ENCODE peak calls at places on chromosomes 7 and 10, in nine cellular contexts. S, W, C, D, Y, K, I, U and O are unnamed samples.
A peak's percentile ranks its signal among the peaks of the same experiment; 100 is the strongest.

GRCh38 chr10:114541081-114541833 is 116.8 kb downstream of the ABLIM1 start:
- DNase-seq in S (peak; percentile 32), W (no peak), C (no peak), D (peak; percentile 32), Y (no peak), K (no peak), I (peak; percentile 62), U (no peak), O (no peak)

GRCh38 chr10:48470115-48470892 is 134.6 kb downstream of the ARHGAP22 start:
- DNase-seq in S (no peak), W (no peak), C (no peak), D (no peak), Y (peak; percentile 72), K (peak; percentile 29), I (no peak), U (peak; percentile 66), O (no peak)

GRCh38 chr10:107859065-107859464 is 694.6 kb upstream of the SORCS1 start:
- DNase-seq in S (no peak), W (no peak), C (no peak), D (no peak), Y (no peak), K (no peak), I (no peak), U (no peak), O (no peak)

GRCh38 chr7:121016976-121017375 is 28.5 kb downstream of the CPED1 start:
- DNase-seq in S (no peak), W (peak; percentile 77), C (no peak), D (no peak), Y (no peak), K (no peak), I (no peak), U (no peak), O (no peak)

GRCh38 chr7:5599543-5600200 is 176.0 kb upstream of the TNRC18 start:
- DNase-seq in S (no peak), W (no peak), C (no peak), D (no peak), Y (no peak), K (no peak), I (no peak), U (no peak), O (no peak)

GRCh38 chr7:33886100-33886623 is 19.2 kb upstream of the BMPER start:
- DNase-seq in S (no peak), W (no peak), C (peak; percentile 78), D (no peak), Y (peak; percentile 28), K (no peak), I (no peak), U (peak; percentile 20), O (no peak)

GRCh38 chr10:11430421-11431275 is 180.8 kb downstream of the USP6NL start:
- DNase-seq in S (no peak), W (no peak), C (no peak), D (no peak), Y (no peak), K (no peak), I (no peak), U (no peak), O (no peak)

GRCh38 chr10:76291175-76291574 is 859.8 kb downstream of the LRMDA start:
- DNase-seq in S (no peak), W (no peak), C (no peak), D (no peak), Y (no peak), K (no peak), I (no peak), U (peak; percentile 12), O (no peak)

GRCh38 chr10:119596537-119597404 is at the start of gene TIAL1:
- DNase-seq in S (peak; percentile 91), W (peak; percentile 99), C (peak; percentile 97), D (peak; percentile 82), Y (peak; percentile 96), K (peak; percentile 95), I (peak; percentile 95), U (peak; percentile 98), O (peak; percentile 92)

GRCh38 chr10:68135922-68136718 is 26.8 kb downstream of the MYPN start:
- DNase-seq in S (no peak), W (peak; percentile 73), C (no peak), D (no peak), Y (no peak), K (no peak), I (no peak), U (peak; percentile 13), O (no peak)

GRCh38 chr7:148927141-148927540 is 43.0 kb upstream of the EZH2 start:
- DNase-seq in S (no peak), W (no peak), C (no peak), D (no peak), Y (no peak), K (no peak), I (no peak), U (no peak), O (no peak)

GRCh38 chr7:48427671-48428070 is 256.4 kb downstream of the ABCA13 start:
- DNase-seq in S (no peak), W (no peak), C (no peak), D (no peak), Y (no peak), K (no peak), I (no peak), U (no peak), O (no peak)

GRCh38 chr7:3073763-3074460 is 30.2 kb upstream of the CARD11 start:
- DNase-seq in S (no peak), W (no peak), C (no peak), D (no peak), Y (no peak), K (no peak), I (no peak), U (no peak), O (no peak)

GRCh38 chr10:121165276-121165675 is 314.1 kb downstream of the WDR11 start:
- DNase-seq in S (no peak), W (no peak), C (no peak), D (no peak), Y (no peak), K (no peak), I (no peak), U (no peak), O (no peak)